ENCODE peak calls at places on chromosomes 11 and 22, in eight cellular contexts. A, O, N, T, M, U, B and J are unnamed samples.

GRCh38 chr22:49377306-49377705 is 450.4 kb downstream of the BRD1 start:
- DNase-seq in A (no peak), O (no peak), N (no peak), T (no peak), M (no peak), U (no peak), B (no peak), J (no peak)

GRCh38 chr11:107769189-107769588 is 57.3 kb upstream of the SLN start:
- DNase-seq in A (no peak), O (no peak), N (peak; percentile 51), T (no peak), M (no peak), U (no peak), B (no peak), J (no peak)

GRCh38 chr22:42645341-42645937 is 3.8 kb downstream of the CYB5R3 start:
- DNase-seq in A (no peak), O (peak; percentile 34), N (no peak), T (no peak), M (no peak), U (no peak), B (no peak), J (no peak)

GRCh38 chr11:71064702-71065515 is 187.5 kb downstream of the SHANK2 start:
- DNase-seq in A (no peak), O (no peak), N (no peak), T (no peak), M (no peak), U (no peak), B (no peak), J (no peak)

GRCh38 chr11:63738720-63739360 is 29.7 kb downstream of the ZFTA start:
- DNase-seq in A (peak; percentile 76), O (peak; percentile 77), N (peak; percentile 72), T (peak; percentile 56), M (peak; percentile 29), U (peak; percentile 71), B (peak; percentile 37), J (peak; percentile 67)

GRCh38 chr11:61486779-61487178 is 21.8 kb upstream of the LRRC10B start:
- DNase-seq in A (no peak), O (no peak), N (no peak), T (no peak), M (no peak), U (no peak), B (no peak), J (no peak)

GRCh38 chr22:19238900-19239299 is 52.6 kb downstream of the CLTCL1 start:
- DNase-seq in A (no peak), O (no peak), N (peak; percentile 10), T (no peak), M (no peak), U (no peak), B (no peak), J (no peak)

GRCh38 chr22:47092896-47093311 is 330.5 kb downstream of the TBC1D22A start:
- DNase-seq in A (no peak), O (no peak), N (peak; percentile 59), T (no peak), M (no peak), U (no peak), B (no peak), J (peak; percentile 29)

GRCh38 chr22:49518436-49518970 is 309.2 kb downstream of the BRD1 start:
- DNase-seq in A (no peak), O (no peak), N (no peak), T (peak; percentile 17), M (no peak), U (no peak), B (no peak), J (no peak)